ENCODE peak calls at places on chromosome 1, in six cellular contexts. Q is H9, V is neuronal stem cell, G is IMR-90, H is trophoblast cell, Y is mesenchymal stem cell. Z is an unnamed sample.

GRCh38 chr1:7784492-7785071 is 491 bp downstream of the PER3 start:
- DNase-seq in Q (peak), G (no peak), H (no peak), V (no peak), Y (peak), Z (peak)

GRCh38 chr1:93876284-93876683 is 2.7 kb downstream of the DNTTIP2 start:
- DNase-seq in V (no peak), H (no peak), Q (no peak), Y (peak), G (no peak), Z (no peak)

GRCh38 chr1:30966690-30967369 is 58.3 kb upstream of the SDC3 start:
- DNase-seq in H (no peak), Q (no peak), V (no peak), Y (peak), G (peak), Z (no peak)

GRCh38 chr1:230186003-230186863 is 119.2 kb downstream of the GALNT2 start:
- DNase-seq in Y (peak), Q (peak), G (peak), V (no peak), H (peak), Z (no peak)

GRCh38 chr1:15148004-15148403 is 5.5 kb upstream of the TMEM51 start:
- DNase-seq in Y (no peak), G (no peak), V (no peak), H (no peak), Q (no peak), Z (no peak)

GRCh38 chr1:216437603-216438002 is 14.4 kb upstream of the USH2A start:
- DNase-seq in Q (no peak), Y (no peak), H (no peak), G (no peak), V (no peak), Z (no peak)

GRCh38 chr1:155178441-155179106 is 4.9 kb downstream of the TRIM46 start:
- DNase-seq in Q (no peak), G (no peak), Y (no peak), V (no peak), H (no peak), Z (no peak)

GRCh38 chr1:48405400-48405799 is 66.6 kb downstream of the SPATA6 start:
- DNase-seq in H (no peak), V (no peak), Q (no peak), Y (no peak), G (peak), Z (no peak)

GRCh38 chr1:225713281-225713680 is 60.4 kb upstream of the ENAH start:
- DNase-seq in V (no peak), H (peak), G (no peak), Q (no peak), Y (no peak), Z (no peak)

GRCh38 chr1:26797627-26798026 is 9.9 kb downstream of the PIGV start:
- DNase-seq in Q (no peak), Y (no peak), G (no peak), V (no peak), H (no peak), Z (no peak)

GRCh38 chr1:26794391-26794790 is 6.6 kb downstream of the PIGV start:
- DNase-seq in V (no peak), Q (no peak), Y (no peak), G (no peak), H (no peak), Z (no peak)

GRCh38 chr1:26799479-26800133 is 11.9 kb downstream of the PIGV start:
- DNase-seq in G (peak), V (no peak), Q (no peak), H (peak), Y (peak), Z (no peak)
- H4K91ac ChIP-seq in G (peak), V (no peak), Q (no peak), H (peak), Y (no peak), Z (no peak)

GRCh38 chr1:228268891-228269285 is 61.0 kb downstream of the OBSCN start:
- DNase-seq in G (peak), V (no peak), H (no peak), Q (no peak), Y (no peak), Z (peak)

GRCh38 chr1:228271701-228272251 is 63.9 kb downstream of the OBSCN start:
- DNase-seq in G (no peak), Q (peak), Y (no peak), H (no peak), V (no peak), Z (no peak)

GRCh38 chr1:228267962-228268890 is 60.4 kb downstream of the OBSCN start:
- DNase-seq in V (no peak), G (no peak), Y (peak), Q (peak), H (no peak), Z (no peak)

GRCh38 chr1:228272331-228272791 is 64.5 kb downstream of the OBSCN start:
- DNase-seq in H (no peak), Y (no peak), G (no peak), V (no peak), Q (peak), Z (no peak)

GRCh38 chr1:228270032-228270431 is 62.2 kb downstream of the OBSCN start:
- DNase-seq in G (peak), Q (no peak), V (no peak), Y (peak), H (no peak), Z (no peak)
- H4K91ac ChIP-seq in G (no peak), Q (no peak), V (no peak), Y (no peak), H (no peak), Z (no peak)

GRCh38 chr1:201785291-201785690 is 43.7 kb upstream of the IPO9 start:
- DNase-seq in H (no peak), Q (no peak), V (no peak), G (no peak), Y (no peak), Z (no peak)

GRCh38 chr1:201783572-201783971 is 45.4 kb upstream of the IPO9 start:
- DNase-seq in V (no peak), H (no peak), Q (no peak), G (no peak), Y (no peak), Z (no peak)

GRCh38 chr1:201781447-201781846 is 47.5 kb upstream of the IPO9 start:
- DNase-seq in Q (no peak), V (no peak), H (no peak), G (peak), Y (peak), Z (no peak)

GRCh38 chr1:201782353-201782752 is 46.6 kb upstream of the IPO9 start:
- DNase-seq in Y (no peak), H (no peak), V (no peak), G (no peak), Q (no peak), Z (no peak)

GRCh38 chr1:201783067-201783466 is 45.9 kb upstream of the IPO9 start:
- DNase-seq in Y (no peak), H (no peak), G (peak), Q (no peak), V (no peak), Z (no peak)
- H4K91ac ChIP-seq in Y (no peak), H (no peak), G (no peak), Q (no peak), V (no peak), Z (no peak)

GRCh38 chr1:235857756-235858155 is 8.9 kb downstream of the LYST start:
- DNase-seq in H (no peak), G (no peak), Y (no peak), V (no peak), Q (no peak), Z (no peak)

GRCh38 chr1:235853653-235854052 is 13.1 kb downstream of the LYST start:
- DNase-seq in V (no peak), G (no peak), Q (no peak), H (no peak), Y (no peak), Z (no peak)

GRCh38 chr1:235854347-235854746 is 12.4 kb downstream of the LYST start:
- DNase-seq in Q (no peak), H (no peak), Y (no peak), V (no peak), G (no peak), Z (no peak)

GRCh38 chr1:235855811-235856429 is 10.8 kb downstream of the LYST start:
- DNase-seq in V (no peak), G (peak), H (no peak), Q (no peak), Y (no peak), Z (no peak)

DNA sequence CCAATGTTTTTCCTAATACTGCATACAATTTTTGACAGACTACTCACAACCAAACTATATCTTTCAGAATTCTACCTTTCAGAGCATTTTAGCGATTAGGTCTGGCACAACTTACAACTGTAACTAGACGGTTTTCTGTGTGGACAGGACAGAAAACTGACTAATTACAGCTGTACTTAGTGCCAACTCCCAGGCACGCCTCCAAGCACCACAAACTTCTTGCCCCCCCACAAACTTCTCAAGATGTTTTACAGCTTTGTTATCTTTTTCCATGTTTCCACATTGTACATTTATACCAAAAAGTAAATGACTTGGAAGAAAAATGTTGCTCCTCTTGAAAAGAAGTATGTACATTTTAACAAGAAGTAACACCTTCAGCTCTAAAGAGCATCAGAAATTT is 13.8 kb downstream of the LYST start:
- DNase-seq in Y (no peak), Q (no peak), V (no peak), H (no peak), G (no peak), Z (no peak)
- H4K91ac ChIP-seq in Y (no peak), Q (no peak), V (no peak), H (no peak), G (no peak), Z (no peak)

GRCh38 chr1:151621351-151621750 is 9.5 kb downstream of the SNX27 start:
- DNase-seq in Y (peak), V (no peak), H (no peak), G (no peak), Q (no peak), Z (no peak)

GRCh38 chr1:151618470-151618869 is 6.6 kb downstream of the SNX27 start:
- DNase-seq in G (no peak), V (no peak), Y (no peak), H (no peak), Q (no peak), Z (no peak)

GRCh38 chr1:151617995-151618394 is 6.1 kb downstream of the SNX27 start:
- DNase-seq in H (no peak), Y (no peak), V (no peak), Q (no peak), G (no peak), Z (no peak)

GRCh38 chr1:151619489-151620093 is 7.7 kb downstream of the SNX27 start:
- DNase-seq in V (no peak), H (no peak), Y (peak), G (peak), Q (no peak), Z (no peak)

GRCh38 chr1:151620286-151620685 is 8.4 kb downstream of the SNX27 start:
- DNase-seq in G (peak), V (no peak), Q (no peak), Y (peak), H (no peak), Z (no peak)
- H4K91ac ChIP-seq in G (no peak), V (no peak), Q (no peak), Y (no peak), H (no peak), Z (no peak)